ENCODE peak calls at places on chromosomes 3 and 15, in four cellular contexts. I is stimulated activated CD4-positive, alpha-beta T cell treated with anti-CD3 and anti-CD28 coated beads, Interleukin-2, amount 100 ng/mL, for 24 hours; T is ascending aorta; D is stimulated activated CD8-positive, alpha-beta memory T cell treated with anti-CD3 and anti-CD28 coated beads, Interleukin-4, amount 100 ng/mL, for 1 hour. F is an unnamed sample.
A peak's percentile ranks its signal among the peaks of the same experiment; 100 is the strongest.

GRCh38 chr3:72100626-72101187 is 315.8 kb upstream of the PROK2 start:
- DNase-seq in I (peak; percentile 86), T (peak; percentile 95), D (peak; percentile 67), F (peak; percentile 18)

GRCh38 chr3:195736866-195737490 is 16.2 kb downstream of the MUC20 start:
- DNase-seq in I (no peak), T (no peak), D (no peak), F (no peak)

GRCh38 chr3:60217156-60217911 is 1033.9 kb downstream of the FHIT start:
- DNase-seq in I (no peak), T (no peak), D (no peak), F (no peak)

GRCh38 chr15:55241895-55242294 is 45.2 kb upstream of the RSL24D1 start:
- DNase-seq in I (no peak), T (no peak), D (no peak), F (no peak)

GRCh38 chr15:98778960-98779359 is 130.6 kb downstream of the IGF1R start:
- DNase-seq in I (no peak), T (no peak), D (no peak), F (no peak)

GRCh38 chr15:43488790-43489585 is 4.0 kb downstream of the TP53BP1 start:
- DNase-seq in I (no peak), T (no peak), D (no peak), F (no peak)

GRCh38 chr15:50256188-50257041 is 9.1 kb downstream of the HDC start:
- DNase-seq in I (no peak), T (no peak), D (no peak), F (no peak)

GRCh38 chr15:71304681-71305080 is 189.4 kb downstream of the THSD4 start:
- DNase-seq in I (no peak), T (no peak), D (no peak), F (no peak)

GRCh38 chr3:183434992-183435391 is 6.6 kb upstream of the MCF2L2 start:
- DNase-seq in I (no peak), T (no peak), D (no peak), F (no peak)

GRCh38 chr3:111581403-111582113 is 13.6 kb downstream of the ZBED2 start:
- DNase-seq in I (no peak), T (no peak), D (no peak), F (no peak)

GRCh38 chr15:75640483-75641175 is 605 bp upstream of the IMP3 start:
- DNase-seq in I (peak; percentile 55), T (no peak), D (no peak), F (no peak)

GRCh38 chr3:44870375-44871061 is 3.9 kb upstream of the TGM4 start:
- DNase-seq in I (no peak), T (no peak), D (no peak), F (no peak)

F was measured in esophagus squamous epithelium.